ENCODE peak calls at places on chromosomes 7 and 10, in nine cellular contexts. Y, X, F, W, A, T, I, Q and K are unnamed samples.

GRCh38 chr10:13105184-13105583 is 5.2 kb downstream of the OPTN start:
- DNase-seq in Y (no peak), X (no peak), F (no peak), W (no peak), A (no peak), T (no peak), I (no peak), Q (no peak), K (no peak)

GRCh38 chr7:134890246-134891240 is 95.8 kb upstream of the AGBL3 start:
- DNase-seq in Y (peak), X (peak), F (no peak), W (no peak), A (no peak), T (no peak), I (no peak), Q (no peak), K (peak)

GRCh38 chr10:113285291-113285690 is 267.6 kb upstream of the HABP2 start:
- DNase-seq in Y (no peak), X (no peak), F (no peak), W (peak), A (no peak), T (no peak), I (no peak), Q (no peak), K (no peak)

GRCh38 chr7:101277155-101277554 is 32.3 kb upstream of the FIS1 start:
- DNase-seq in Y (no peak), X (no peak), F (no peak), W (no peak), A (no peak), T (no peak), I (no peak), Q (no peak), K (no peak)

GRCh38 chr7:147885906-147886305 is 704.7 kb upstream of the C7orf33 start:
- DNase-seq in Y (no peak), X (no peak), F (no peak), W (no peak), A (no peak), T (no peak), I (no peak), Q (no peak), K (no peak)

GRCh38 chr7:117873933-117874530 is 791 bp upstream of the CTTNBP2 start:
- DNase-seq in Y (no peak), X (no peak), F (no peak), W (no peak), A (no peak), T (no peak), I (no peak), Q (no peak), K (no peak)

GRCh38 chr7:74665296-74665938 is 7.9 kb downstream of the GTF2I start:
- DNase-seq in Y (no peak), X (no peak), F (peak), W (no peak), A (no peak), T (peak), I (no peak), Q (no peak), K (no peak)

GRCh38 chr10:70458329-70459060 is 17.0 kb upstream of the NODAL start:
- DNase-seq in Y (peak), X (no peak), F (peak), W (peak), A (peak), T (no peak), I (no peak), Q (no peak), K (peak)

GRCh38 chr10:128035557-128035973 is 90.7 kb downstream of the MKI67 start:
- DNase-seq in Y (peak), X (peak), F (peak), W (no peak), A (no peak), T (peak), I (peak), Q (peak), K (peak)

GRCh38 chr10:32299354-32299980 is 47.5 kb downstream of the EPC1 start:
- DNase-seq in Y (no peak), X (no peak), F (no peak), W (no peak), A (no peak), T (no peak), I (no peak), Q (no peak), K (no peak)

GRCh38 chr7:272108-272615 is 17.8 kb upstream of the FOXL3 start:
- DNase-seq in Y (no peak), X (no peak), F (no peak), W (no peak), A (no peak), T (no peak), I (no peak), Q (no peak), K (no peak)

GRCh38 chr7:13908667-13909382 is 80.6 kb downstream of the ETV1 start:
- DNase-seq in Y (peak), X (peak), F (no peak), W (no peak), A (peak), T (no peak), I (no peak), Q (no peak), K (no peak)

GRCh38 chr10:75253281-75254220 is 17.8 kb upstream of the COMTD1 start:
- DNase-seq in Y (no peak), X (peak), F (no peak), W (no peak), A (no peak), T (no peak), I (no peak), Q (no peak), K (no peak)

GRCh38 chr7:96596120-96596826 is 113.4 kb downstream of the SEM1 start:
- DNase-seq in Y (no peak), X (peak), F (no peak), W (no peak), A (no peak), T (peak), I (no peak), Q (no peak), K (no peak)

GRCh38 chr10:78381072-78381471 is 347.4 kb downstream of the RPS24 start:
- DNase-seq in Y (no peak), X (no peak), F (no peak), W (no peak), A (no peak), T (no peak), I (no peak), Q (no peak), K (no peak)

GRCh38 chr7:128908750-128909385 is 1.6 kb downstream of the KCP start:
- DNase-seq in Y (no peak), X (no peak), F (no peak), W (no peak), A (no peak), T (no peak), I (no peak), Q (no peak), K (no peak)